ENCODE peak calls at places on chromosome 21, in ten cellular contexts. M is esophagus squamous epithelium, T is transverse colon, N is prostate gland, K is Peyer's patch, Q is uterus, O is H1, G is heart left ventricle, U is endothelial cell of umbilical vein, F is breast epithelium. V is an unnamed sample.

GRCh38 chr21:31366825-31367224 is 22.8 kb upstream of the TIAM1 start:
- DNase-seq in U (no peak), M (no peak), G (no peak), O (no peak), N (peak), F (peak), K (no peak), Q (no peak), T (no peak), V (no peak)

GRCh38 chr21:23887709-23888303 is 1719.5 kb downstream of the MRPL39 start:
- DNase-seq in O (no peak), N (no peak), Q (no peak), K (peak), F (no peak), G (no peak), T (peak), M (no peak), U (no peak), V (no peak)

GRCh38 chr21:28018741-28019669 is 973.7 kb downstream of the LTN1 start:
- DNase-seq in F (no peak), T (no peak), N (no peak), M (no peak), G (no peak), K (no peak), O (no peak), U (no peak), Q (no peak), V (no peak)

GRCh38 chr21:44083631-44084291 is 23.4 kb upstream of the PWP2 start:
- DNase-seq in K (peak), O (no peak), Q (no peak), G (no peak), T (no peak), U (peak), F (no peak), N (no peak), M (no peak), V (no peak)

GRCh38 chr21:42561742-42562141 is 48.1 kb downstream of the SLC37A1 start:
- DNase-seq in U (no peak), K (peak), M (no peak), F (no peak), T (peak), N (peak), G (no peak), O (no peak), Q (no peak), V (peak)

GRCh38 chr21:17388226-17388625 is 124.6 kb upstream of the CXADR start:
- DNase-seq in O (no peak), K (no peak), G (no peak), U (no peak), F (no peak), M (no peak), N (no peak), Q (no peak), T (no peak), V (no peak)

GRCh38 chr21:10521091-10521598 is at the start of gene TPTE:
- DNase-seq in T (no peak), G (no peak), O (no peak), Q (no peak), M (no peak), F (no peak), N (no peak), K (no peak), U (no peak), V (no peak)

GRCh38 chr21:26513212-26513611 is 59.9 kb downstream of the CYYR1 start:
- DNase-seq in N (no peak), K (no peak), M (no peak), U (peak), G (no peak), F (peak), Q (no peak), O (no peak), T (no peak), V (no peak)

GRCh38 chr21:43613755-43614638 is 45.3 kb downstream of the HSF2BP start:
- DNase-seq in Q (no peak), G (no peak), T (no peak), O (no peak), M (no peak), K (no peak), F (no peak), N (no peak), U (no peak), V (no peak)

GRCh38 chr21:34511154-34511553 is 856 bp downstream of the KCNE1 start:
- DNase-seq in M (no peak), T (no peak), U (no peak), F (no peak), N (no peak), G (no peak), O (no peak), K (no peak), Q (no peak), V (no peak)

GRCh38 chr21:39030127-39030884 is 152.9 kb downstream of the PSMG1 start:
- DNase-seq in F (no peak), O (peak), Q (no peak), G (peak), M (no peak), N (no peak), T (no peak), K (no peak), U (no peak), V (no peak)
- TF ChIP-seq POLR2A in F (no peak), O (peak), Q (no peak), G (no peak), M (no peak), N (no peak), T (no peak), K (no peak), U (no peak), V (no peak)

GRCh38 chr21:45388011-45388521 is 16.9 kb upstream of the COL18A1 start:
- DNase-seq in T (no peak), M (no peak), O (no peak), F (no peak), N (no peak), U (no peak), Q (peak), K (no peak), G (peak), V (no peak)

GRCh38 chr21:45385549-45386050 is 19.4 kb upstream of the COL18A1 start:
- DNase-seq in G (peak), U (no peak), T (no peak), O (no peak), N (no peak), K (no peak), Q (peak), F (no peak), M (no peak), V (peak)

GRCh38 chr21:45386336-45386727 is 18.6 kb upstream of the COL18A1 start:
- DNase-seq in M (no peak), K (no peak), Q (no peak), G (peak), O (no peak), U (no peak), N (no peak), F (no peak), T (no peak), V (no peak)

GRCh38 chr21:45387506-45387905 is 17.5 kb upstream of the COL18A1 start:
- DNase-seq in K (no peak), G (no peak), T (no peak), O (no peak), Q (peak), U (no peak), N (no peak), M (no peak), F (no peak), V (peak)

DNA sequence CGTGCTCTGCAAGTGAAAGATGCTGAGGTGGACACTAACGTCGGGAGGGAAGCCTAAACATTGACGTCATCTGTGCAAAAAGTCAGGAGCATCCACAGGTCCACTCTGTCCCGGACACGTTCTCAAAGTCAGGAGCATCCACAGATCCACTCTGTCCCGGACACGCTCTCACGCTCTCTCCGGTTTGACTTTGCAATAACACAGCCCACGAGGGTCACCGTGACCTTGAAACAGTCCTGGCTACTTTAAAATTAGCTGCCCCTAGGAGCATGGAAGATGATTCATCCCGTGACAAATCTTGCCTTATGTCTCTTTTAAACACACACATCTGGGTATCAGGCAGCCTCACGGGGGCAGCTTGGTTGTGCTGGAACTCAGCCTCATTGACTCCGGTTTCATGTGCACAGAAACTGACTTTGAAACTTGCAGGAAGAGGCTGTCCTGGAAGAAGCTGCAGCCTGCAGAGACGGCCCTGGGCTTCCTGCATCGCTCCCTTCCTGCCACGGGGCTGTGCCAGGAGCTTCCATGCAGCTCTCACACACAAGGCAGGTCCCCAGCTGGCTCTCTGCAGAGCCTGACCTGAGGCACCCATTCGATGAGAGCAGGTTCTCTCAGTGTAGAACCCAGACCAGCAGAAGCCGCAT is 18.1 kb upstream of the COL18A1 start:
- DNase-seq in Q (peak), U (peak), T (no peak), F (peak), O (no peak), K (no peak), G (peak), N (no peak), M (no peak), V (peak)
- TF ChIP-seq CTCF in Q (peak), U (no peak), T (no peak), F (no peak), O (no peak), K (no peak), G (peak), N (peak), M (peak), V (peak)

GRCh38 chr21:46322351-46323226 is 1.1 kb downstream of the C21orf58 start:
- DNase-seq in K (no peak), N (no peak), O (no peak), G (no peak), F (no peak), Q (no peak), M (no peak), U (peak), T (no peak), V (no peak)
- H3K27ac ChIP-seq in K (peak), N (no peak), O (peak), G (no peak), F (no peak), Q (no peak), M (peak), U (peak), T (peak), V (no peak)

DNA sequence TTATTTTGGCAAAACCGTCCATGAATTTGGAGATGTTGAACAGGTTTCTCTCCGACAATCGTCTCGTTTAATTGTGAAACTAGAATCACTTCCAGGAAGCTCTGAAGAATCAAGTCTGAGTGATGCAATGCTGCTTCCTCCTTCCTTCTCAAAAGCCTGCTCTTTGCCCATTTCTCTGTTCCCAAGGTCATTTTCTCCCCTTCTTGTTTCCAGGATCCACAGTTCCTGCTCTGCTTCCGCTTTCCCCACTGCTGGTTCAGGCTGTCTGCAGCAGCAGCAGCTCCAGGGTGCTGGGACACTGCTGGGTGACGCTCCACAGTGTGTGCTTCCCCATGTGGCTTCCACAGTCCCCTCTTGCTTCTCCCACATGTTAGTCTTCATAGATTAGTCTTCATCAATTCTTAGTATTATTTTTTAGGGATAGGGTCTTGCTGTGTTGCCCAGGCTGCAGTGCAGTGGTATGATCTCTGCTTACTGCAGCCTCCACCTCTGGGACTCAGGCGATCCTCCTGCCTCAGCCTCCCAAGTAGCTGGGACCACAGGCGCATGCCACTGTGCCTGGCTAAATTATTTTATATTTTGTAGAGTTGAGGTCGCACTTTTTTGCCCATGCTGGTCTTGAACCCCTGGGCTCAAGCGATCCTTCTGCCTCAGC is 156.2 kb downstream of the DYRK1A start:
- DNase-seq in G (no peak), K (no peak), O (no peak), N (no peak), T (no peak), U (no peak), F (no peak), Q (no peak), M (no peak), V (no peak)
- TF ChIP-seq POLR2A in G (no peak), K (no peak), O (no peak), N (no peak), T (no peak), U (no peak), F (no peak), Q (no peak), M (no peak), V (no peak)

DNA sequence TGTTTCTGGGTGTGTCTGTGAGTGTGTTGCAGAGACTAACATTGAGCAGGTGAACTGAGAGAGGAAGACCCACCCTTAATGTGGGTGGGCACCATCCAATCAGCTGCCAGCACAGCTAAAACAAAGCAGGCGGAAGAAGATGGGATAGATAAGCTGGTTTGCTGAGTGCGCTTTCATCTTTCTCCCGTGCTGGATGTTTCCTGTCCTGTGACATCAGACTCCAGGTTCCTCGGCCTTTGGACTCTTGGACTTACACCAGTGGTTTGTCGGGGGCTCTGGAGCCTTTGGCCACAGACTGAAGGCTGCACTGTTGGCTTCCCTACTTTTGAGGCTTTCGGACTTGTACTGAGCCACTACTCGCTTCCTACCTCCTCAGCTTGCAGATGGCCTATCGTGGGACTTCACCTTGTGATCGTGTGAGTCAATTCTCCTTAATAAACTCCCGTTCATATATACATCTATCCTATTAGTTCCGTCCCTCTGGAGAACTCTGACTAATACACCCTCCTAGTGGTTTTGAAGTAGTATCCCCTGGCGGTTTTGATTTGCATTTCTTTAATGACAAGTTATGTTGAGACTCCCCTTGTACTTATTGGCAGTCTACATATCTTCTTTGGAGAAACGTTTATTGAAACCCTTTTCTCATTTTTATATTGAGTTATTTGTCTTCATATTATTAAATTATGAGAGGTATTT is 546.6 kb upstream of the TMPRSS15 start:
- DNase-seq in F (no peak), G (no peak), Q (no peak), U (no peak), M (no peak), T (no peak), N (no peak), K (no peak), O (no peak), V (no peak)
- TF ChIP-seq CTCF in F (no peak), G (no peak), Q (no peak), U (no peak), M (no peak), T (no peak), N (no peak), K (no peak), O (no peak), V (no peak)